ENCODE peak calls at places on chromosomes 7 and 10, in seven cellular contexts. T is GM12891, W is HCT116, B is endothelial cell of umbilical vein, R is HepG2, Y is sigmoid colon, A is transverse colon. I is an unnamed sample.

GRCh38 chr10:99676435-99676834 is 17.1 kb downstream of the ENTPD7 start:
- DNase-seq in T (no peak), W (no peak), B (no peak), R (no peak), Y (no peak), A (no peak), I (no peak)

GRCh38 chr7:15839415-15840100 is 153.1 kb upstream of the MEOX2 start:
- DNase-seq in T (no peak), W (no peak), B (peak), R (no peak), Y (peak), A (no peak), I (no peak)

GRCh38 chr10:98257198-98257597 is 10.8 kb downstream of the LOXL4 start:
- DNase-seq in T (no peak), W (no peak), B (no peak), R (no peak), Y (no peak), A (no peak), I (no peak)

GRCh38 chr7:101129603-101130117 is 2.8 kb downstream of the SERPINE1 start:
- DNase-seq in T (no peak), W (no peak), B (no peak), R (no peak), Y (no peak), A (no peak), I (no peak)

GRCh38 chr7:149147072-149147729 is at the start of gene ZNF398:
- DNase-seq in T (peak), W (no peak), B (peak), R (peak), Y (peak), A (peak), I (peak)

GRCh38 chr7:101308245-101309085 is 13.1 kb downstream of the IFT22 start:
- DNase-seq in T (no peak), W (no peak), B (peak), R (peak), Y (peak), A (peak), I (peak)

GRCh38 chr10:112872728-112873127 is 77.3 kb upstream of the TCF7L2 start:
- DNase-seq in T (no peak), W (peak), B (no peak), R (no peak), Y (no peak), A (no peak), I (no peak)

GRCh38 chr10:77575271-77576006 is 62.2 kb downstream of the KCNMA1 start:
- DNase-seq in T (no peak), W (no peak), B (no peak), R (no peak), Y (peak), A (no peak), I (no peak)

GRCh38 chr10:70324341-70324861 is 40.6 kb upstream of the NPFFR1 start:
- DNase-seq in T (peak), W (no peak), B (no peak), R (peak), Y (peak), A (no peak), I (peak)

GRCh38 chr10:43211030-43211429 is 55.8 kb downstream of the RASGEF1A start:
- DNase-seq in T (no peak), W (no peak), B (no peak), R (no peak), Y (peak), A (no peak), I (peak)

GRCh38 chr10:86968994-86969355 is 693 bp downstream of the ADIRF start:
- DNase-seq in T (no peak), W (no peak), B (no peak), R (no peak), Y (peak), A (no peak), I (no peak)

GRCh38 chr10:120131183-120131582 is 238.7 kb downstream of the SEC23IP start:
- DNase-seq in T (no peak), W (no peak), B (peak), R (no peak), Y (no peak), A (no peak), I (no peak)

GRCh38 chr7:151426906-151427704 is 12.8 kb downstream of the CRYGN start:
- DNase-seq in T (no peak), W (no peak), B (no peak), R (no peak), Y (peak), A (no peak), I (no peak)

GRCh38 chr7:17697128-17697881 is 243.0 kb downstream of the SNX13 start:
- DNase-seq in T (no peak), W (no peak), B (no peak), R (no peak), Y (no peak), A (no peak), I (no peak)

GRCh38 chr7:131532570-131533091 is 23.8 kb downstream of the PODXL start:
- DNase-seq in T (no peak), W (no peak), B (no peak), R (no peak), Y (peak), A (no peak), I (no peak)

GRCh38 chr7:8226526-8226925 is 35.4 kb downstream of the ICA1 start:
- DNase-seq in T (no peak), W (no peak), B (no peak), R (no peak), Y (no peak), A (no peak), I (no peak)

GRCh38 chr7:8232999-8233847 is 28.7 kb downstream of the ICA1 start:
- DNase-seq in T (no peak), W (no peak), B (no peak), R (no peak), Y (no peak), A (no peak), I (no peak)

GRCh38 chr7:8228766-8229674 is 32.9 kb downstream of the ICA1 start:
- DNase-seq in T (no peak), W (no peak), B (no peak), R (no peak), Y (no peak), A (no peak), I (no peak)

GRCh38 chr7:8228068-8228467 is 33.9 kb downstream of the ICA1 start:
- DNase-seq in T (no peak), W (no peak), B (no peak), R (no peak), Y (no peak), A (no peak), I (no peak)

GRCh38 chr7:8229927-8230326 is 32.0 kb downstream of the ICA1 start:
- DNase-seq in T (no peak), W (no peak), B (no peak), R (no peak), Y (no peak), A (no peak), I (no peak)
- TF ChIP-seq POLR2A in T (no peak), W (no peak), B (no peak), R (no peak), Y (no peak), A (no peak), I (no peak)

GRCh38 chr10:102449321-102450123 is 1.8 kb downstream of the C10orf95 start:
- DNase-seq in T (no peak), W (peak), B (peak), R (peak), Y (peak), A (peak), I (peak)
- TF ChIP-seq POLR2AphosphoS5 in T (no peak), W (peak), B (no peak), R (peak), Y (no peak), A (no peak), I (no peak)

DNA sequence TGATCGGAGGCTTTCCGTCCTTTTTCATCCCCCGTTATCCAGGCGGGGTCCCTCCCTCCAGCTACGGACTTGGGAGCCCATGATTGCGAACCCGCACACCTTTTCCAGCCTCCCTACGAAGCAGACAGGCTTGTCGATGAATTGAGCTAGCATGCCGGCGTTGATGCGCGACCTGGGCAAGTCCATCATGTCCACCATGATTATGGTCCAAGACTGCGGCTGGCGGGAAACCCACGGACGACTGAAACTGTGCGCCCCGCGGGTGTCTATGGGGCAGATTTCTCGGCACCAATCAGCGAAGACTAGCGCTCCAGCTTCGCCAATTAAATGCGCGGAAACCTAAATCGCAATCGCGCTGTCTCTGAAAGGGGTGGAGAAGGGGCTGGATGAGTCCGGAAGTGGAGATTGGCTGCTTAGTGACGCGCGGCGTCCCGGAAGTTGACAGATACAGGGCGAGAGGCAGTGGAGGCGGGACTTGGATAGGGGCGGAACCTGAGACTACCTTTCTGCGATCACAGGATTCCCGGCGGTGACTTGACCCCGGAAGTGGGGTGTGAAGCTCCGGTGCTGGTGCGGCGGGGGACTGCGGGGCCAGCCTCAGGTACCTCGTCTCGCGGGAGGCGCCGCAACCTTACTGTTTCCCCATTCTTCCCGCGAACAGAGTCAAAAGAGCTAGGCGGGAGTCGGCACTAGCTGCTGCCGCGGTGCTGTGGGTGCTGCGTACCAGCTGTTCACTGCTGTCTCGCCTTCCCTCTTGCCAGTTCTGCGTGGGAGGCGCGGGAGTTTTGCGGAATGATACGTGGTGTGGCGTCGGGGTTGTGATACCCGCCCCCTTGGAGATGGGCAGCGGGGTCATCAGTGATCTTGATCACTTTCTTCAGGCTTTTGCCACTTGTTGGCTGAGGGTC is at the start of gene UMAD1:
- DNase-seq in T (peak), W (peak), B (peak), R (peak), Y (peak), A (peak), I (peak)
- TF ChIP-seq POLR2A in T (peak), W (peak), B (peak), R (peak), Y (peak), A (peak), I (peak)

DNA sequence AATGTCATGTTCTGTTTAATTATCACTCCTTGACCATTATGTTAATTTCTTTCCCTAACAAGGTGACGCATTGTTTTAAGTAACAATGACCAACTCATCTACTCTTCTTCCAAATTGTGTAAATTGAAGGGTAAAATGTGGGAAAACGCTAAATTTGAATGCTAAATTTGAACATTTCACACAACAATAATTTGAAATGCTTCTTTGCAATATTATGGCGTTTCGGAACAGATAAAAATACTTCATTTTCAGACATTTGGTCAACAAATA is 29.2 kb upstream of the KMT2C start:
- DNase-seq in T (no peak), W (no peak), B (no peak), R (no peak), Y (no peak), A (no peak), I (no peak)
- TF ChIP-seq POLR2AphosphoS5 in T (no peak), W (no peak), B (no peak), R (no peak), Y (no peak), A (no peak), I (no peak)

DNA sequence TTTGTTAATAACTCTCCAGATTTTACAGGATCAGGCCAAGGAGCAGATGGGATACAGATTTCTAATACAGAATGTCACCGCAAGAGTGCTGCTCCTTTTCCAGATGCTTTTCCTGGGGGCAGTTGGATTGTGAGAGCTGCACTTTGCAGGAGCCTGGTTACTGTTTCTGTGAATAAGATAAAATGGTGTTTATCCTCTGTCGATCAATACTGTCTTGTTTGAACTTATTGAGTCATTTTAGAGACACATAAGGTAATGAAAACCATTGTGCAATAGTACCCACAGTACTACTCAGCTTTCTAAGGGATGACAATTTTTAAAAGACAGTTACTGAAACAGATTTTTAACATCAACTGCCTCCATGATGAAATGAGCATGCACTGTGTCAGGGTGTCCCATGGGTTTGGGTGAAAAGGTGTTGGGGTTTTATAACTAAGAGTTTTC is 2.9 kb downstream of the A1CF start:
- DNase-seq in T (no peak), W (no peak), B (no peak), R (peak), Y (no peak), A (no peak), I (no peak)
- TF ChIP-seq POLR2A in T (no peak), W (no peak), B (no peak), R (no peak), Y (no peak), A (no peak), I (no peak)

I was measured in breast epithelium.